ENCODE peak calls at places on chromosomes 16 and 17, in eight cellular contexts. V, X, U, C, L, M, J and W are unnamed samples.
A peak's percentile ranks its signal among the peaks of the same experiment; 100 is the strongest.

GRCh38 chr17:57080708-57081107 is 4.3 kb upstream of the AKAP1 start:
- DNase-seq in V (no peak), X (no peak), U (no peak), C (peak; percentile 27), L (no peak), M (no peak), J (no peak), W (no peak)

GRCh38 chr17:79645022-79645776 is 34.3 kb upstream of the RBFOX3 start:
- DNase-seq in V (peak; percentile 18), X (no peak), U (peak; percentile 37), C (no peak), L (no peak), M (no peak), J (peak; percentile 12), W (no peak)

GRCh38 chr17:76716834-76717205 is 6.1 kb upstream of the MXRA7 start:
- DNase-seq in V (no peak), X (no peak), U (no peak), C (no peak), L (peak; percentile 97), M (no peak), J (no peak), W (no peak)

GRCh38 chr17:28953444-28954118 is 2.3 kb upstream of the PHF12 start:
- DNase-seq in V (peak; percentile 35), X (no peak), U (peak; percentile 64), C (peak; percentile 29), L (peak; percentile 47), M (no peak), J (peak; percentile 62), W (no peak)

GRCh38 chr17:41977991-41978390 is 11.4 kb downstream of the CNP start:
- DNase-seq in V (peak; percentile 62), X (no peak), U (no peak), C (no peak), L (no peak), M (no peak), J (no peak), W (peak; percentile 79)

GRCh38 chr16:13923703-13924298 is 3.8 kb downstream of the ERCC4 start:
- DNase-seq in V (no peak), X (no peak), U (no peak), C (peak; percentile 23), L (peak; percentile 74), M (no peak), J (no peak), W (no peak)

GRCh38 chr16:52727878-52728277 is 180.9 kb upstream of the TOX3 start:
- DNase-seq in V (no peak), X (no peak), U (no peak), C (no peak), L (no peak), M (no peak), J (no peak), W (no peak)

GRCh38 chr16:51818342-51818944 is 667.4 kb upstream of the SALL1 start:
- DNase-seq in V (peak; percentile 78), X (no peak), U (peak; percentile 60), C (no peak), L (peak; percentile 73), M (no peak), J (no peak), W (peak; percentile 28)

GRCh38 chr16:48965391-48965790 is 316.2 kb downstream of the CBLN1 start:
- DNase-seq in V (no peak), X (no peak), U (no peak), C (no peak), L (peak; percentile 38), M (no peak), J (no peak), W (no peak)

GRCh38 chr17:82875418-82875856 is 35.6 kb upstream of the ZNF750 start:
- DNase-seq in V (peak; percentile 87), X (peak; percentile 19), U (no peak), C (no peak), L (no peak), M (no peak), J (peak; percentile 89), W (peak; percentile 63)

GRCh38 chr17:73493212-73493814 is 150.9 kb downstream of the SDK2 start:
- DNase-seq in V (no peak), X (no peak), U (no peak), C (no peak), L (no peak), M (no peak), J (no peak), W (no peak)

GRCh38 chr16:13254998-13255614 is 353.7 kb downstream of the SHISA9 start:
- DNase-seq in V (no peak), X (no peak), U (no peak), C (peak; percentile 17), L (no peak), M (no peak), J (no peak), W (no peak)

GRCh38 chr16:6694636-6695035 is 638.0 kb upstream of the RBFOX1 start:
- DNase-seq in V (no peak), X (no peak), U (no peak), C (no peak), L (no peak), M (no peak), J (no peak), W (no peak)

GRCh38 chr17:63919311-63919723 is 678 bp upstream of the GH1 start:
- DNase-seq in V (peak; percentile 63), X (no peak), U (no peak), C (peak; percentile 48), L (peak; percentile 53), M (no peak), J (peak; percentile 66), W (no peak)

GRCh38 chr17:80584171-80584905 is 39.7 kb downstream of the RPTOR start:
- DNase-seq in V (no peak), X (no peak), U (no peak), C (no peak), L (peak; percentile 91), M (no peak), J (no peak), W (no peak)

GRCh38 chr17:65297916-65298315 is 160.7 kb downstream of the RGS9 start:
- DNase-seq in V (no peak), X (no peak), U (no peak), C (no peak), L (no peak), M (no peak), J (no peak), W (no peak)

GRCh38 chr16:23700509-23700908 is 12.5 kb downstream of the ERN2 start:
- DNase-seq in V (no peak), X (peak; percentile 65), U (no peak), C (no peak), L (no peak), M (no peak), J (no peak), W (no peak)

GRCh38 chr16:2530629-2531318 is 434 bp downstream of the CEMP1 start:
- DNase-seq in V (no peak), X (peak; percentile 57), U (no peak), C (no peak), L (no peak), M (no peak), J (no peak), W (no peak)

GRCh38 chr17:80927791-80928216 is 63.8 kb upstream of the CHMP6 start:
- DNase-seq in V (no peak), X (no peak), U (no peak), C (no peak), L (no peak), M (no peak), J (no peak), W (no peak)

GRCh38 chr16:49998991-49999390 is 26.0 kb upstream of the CNEP1R1 start:
- DNase-seq in V (no peak), X (no peak), U (no peak), C (no peak), L (no peak), M (no peak), J (no peak), W (no peak)

GRCh38 chr16:49992825-49993224 is 32.2 kb upstream of the CNEP1R1 start:
- DNase-seq in V (no peak), X (no peak), U (no peak), C (no peak), L (no peak), M (no peak), J (no peak), W (no peak)

GRCh38 chr16:49995720-49996119 is 29.3 kb upstream of the CNEP1R1 start:
- DNase-seq in V (no peak), X (no peak), U (no peak), C (no peak), L (no peak), M (no peak), J (no peak), W (no peak)

GRCh38 chr16:49997721-49998251 is 27.2 kb upstream of the CNEP1R1 start:
- DNase-seq in V (no peak), X (no peak), U (no peak), C (no peak), L (no peak), M (no peak), J (no peak), W (no peak)

GRCh38 chr16:49993579-49993978 is 31.4 kb upstream of the CNEP1R1 start:
- DNase-seq in V (no peak), X (no peak), U (no peak), C (no peak), L (no peak), M (no peak), J (no peak), W (no peak)
- TF ChIP-seq CTCF in V (no peak), X (no peak), U (no peak), C (no peak), L (no peak), M (no peak), J (no peak), W (no peak)

GRCh38 chr16:272633-273546 is 2.9 kb downstream of the RGS11 start:
- DNase-seq in V (no peak), X (no peak), U (no peak), C (no peak), L (no peak), M (no peak), J (no peak), W (no peak)
- H3K4me3 ChIP-seq in V (no peak overlapping the region), X (no peak overlapping the region), U (no peak overlapping the region), C (no peak overlapping the region), L (no peak overlapping the region), M (no peak overlapping the region), J (no peak overlapping the region), W (no peak overlapping the region)

GRCh38 chr16:19410435-19411153 is 7.1 kb upstream of the TMC5 start:
- DNase-seq in V (peak; percentile 75), X (peak; percentile 78), U (no peak), C (peak; percentile 34), L (peak; percentile 5), M (peak; percentile 9), J (peak; percentile 52), W (no peak)
- TF ChIP-seq CTCF in V (peak; percentile 10), X (no peak), U (no peak), C (peak; percentile 41), L (peak; percentile 44), M (no peak), J (peak; percentile 12), W (no peak)

DNA sequence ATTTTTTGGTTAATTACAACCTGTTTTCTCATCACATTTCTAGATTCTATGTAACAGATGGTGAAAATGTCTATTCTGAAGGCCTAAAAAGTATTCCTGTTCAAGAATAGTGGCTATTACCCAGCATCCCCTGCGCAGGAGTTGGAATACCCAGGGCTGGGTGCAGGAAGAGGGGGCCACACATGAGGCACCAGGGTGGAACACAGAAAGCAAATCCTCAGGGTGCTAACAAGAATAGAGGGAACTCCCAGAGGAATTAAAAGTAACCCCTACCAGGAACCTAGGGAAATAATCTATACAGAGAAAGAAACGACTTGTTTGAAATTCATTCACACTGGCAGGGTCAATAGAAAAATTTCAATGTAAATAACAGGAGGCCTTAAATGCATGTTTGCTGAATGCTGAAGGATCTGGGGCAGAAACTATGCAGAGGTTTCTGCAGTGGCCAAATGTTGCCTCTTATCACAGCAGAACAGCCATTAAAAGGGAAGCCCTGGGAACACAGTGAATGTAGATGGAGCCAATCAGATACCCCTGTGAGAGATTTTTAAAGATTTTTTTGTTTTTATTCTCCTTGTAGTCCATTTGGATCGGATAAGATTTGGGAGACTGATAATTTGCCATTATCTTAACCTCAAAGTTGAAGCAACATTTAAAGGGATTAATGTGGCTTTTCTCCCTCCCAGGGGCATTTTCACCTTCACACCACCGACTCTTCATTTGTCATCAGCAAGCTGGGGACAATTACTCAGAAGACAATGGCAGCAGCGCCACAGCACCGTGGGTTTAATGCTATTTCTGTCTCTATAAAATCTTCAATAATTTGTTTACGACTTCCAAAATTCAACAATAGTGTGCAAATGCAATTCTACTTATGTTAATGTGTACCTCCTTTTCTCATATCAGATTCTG is 196.0 kb upstream of the PSMD7 start:
- DNase-seq in V (no peak), X (no peak), U (no peak), C (no peak), L (no peak), M (no peak), J (no peak), W (no peak)
- H3K4me3 ChIP-seq in V (no peak overlapping the region), X (no peak overlapping the region), U (no peak overlapping the region), C (no peak overlapping the region), L (no peak overlapping the region), M (no peak overlapping the region), J (no peak overlapping the region), W (no peak overlapping the region)